ENCODE peak calls at places on chromosomes 12 and 14, in six cellular contexts. G is DMS 273 treated with DMSO at 0.1 percent for 48 hours; O is fibroblast of pulmonary artery; N is stimulated activated CD8-positive, alpha-beta memory T cell treated with anti-CD3 and anti-CD28 coated beads, Interleukin-15, amount 100 ng/mL, for 1 hour; Q is fibroblast of lung; L is WTC11. V is an unnamed sample.

GRCh38 chr12:69331846-69332684 is 16.1 kb upstream of the LYZ start:
- DNase-seq in G (no peak), Q (no peak), N (no peak), L (no peak), O (no peak), V (no peak)

GRCh38 chr14:96098309-96098998 is 59.3 kb downstream of the C14orf132 start:
- DNase-seq in G (peak; percentile 61), L (peak; percentile 79), Q (peak; percentile 53), O (peak; percentile 72), N (no peak), V (no peak)

GRCh38 chr14:22892488-22892887 is 9.5 kb downstream of the REM2 start:
- DNase-seq in N (no peak), Q (no peak), L (no peak), O (no peak), G (no peak), V (no peak)

GRCh38 chr14:91373591-91374245 is 43.9 kb downstream of the CCDC88C start:
- DNase-seq in O (no peak), N (no peak), L (no peak), G (peak; percentile 36), Q (no peak), V (no peak)

GRCh38 chr12:72271741-72272661 is at the start of gene TRHDE:
- DNase-seq in G (no peak), O (peak; percentile 25), L (peak; percentile 64), N (no peak), Q (peak; percentile 79), V (no peak)

GRCh38 chr12:117643971-117644370 is 282.5 kb upstream of the NOS1 start:
- DNase-seq in G (no peak), N (no peak), O (no peak), Q (no peak), L (no peak), V (no peak)

GRCh38 chr12:95978774-95979173 is 17.4 kb downstream of the HAL start:
- DNase-seq in O (no peak), Q (no peak), G (no peak), N (no peak), L (no peak), V (no peak)

GRCh38 chr14:68704736-68705720 is 87.8 kb downstream of the ZFP36L1 start:
- DNase-seq in N (no peak), O (peak; percentile 42), G (no peak), L (no peak), Q (peak; percentile 74), V (no peak)

GRCh38 chr14:94097091-94097490 is 13.4 kb upstream of the IFI27 start:
- DNase-seq in G (no peak), N (no peak), L (no peak), O (no peak), Q (no peak), V (no peak)

GRCh38 chr12:76391461-76391860 is 43.2 kb upstream of the BBS10 start:
- DNase-seq in O (no peak), N (no peak), G (no peak), Q (no peak), L (no peak), V (no peak)

GRCh38 chr12:72094490-72094889 is 155.8 kb downstream of the TPH2 start:
- DNase-seq in G (no peak), N (no peak), L (no peak), O (no peak), Q (no peak), V (no peak)

GRCh38 chr12:46908236-46908935 is 82.6 kb upstream of the SLC38A4 start:
- DNase-seq in L (no peak), Q (peak; percentile 43), G (no peak), N (no peak), O (peak; percentile 21), V (no peak)

GRCh38 chr12:131332224-131332623 is 378.5 kb downstream of the ADGRD1 start:
- DNase-seq in N (no peak), L (no peak), G (no peak), O (no peak), Q (no peak), V (no peak)

GRCh38 chr12:82682851-82683261 is 3.9 kb upstream of the TMTC2 start:
- DNase-seq in N (no peak), O (no peak), L (no peak), Q (no peak), G (no peak), V (no peak)

GRCh38 chr12:29455087-29455486 is 42.4 kb downstream of the OVCH1 start:
- DNase-seq in Q (no peak), G (no peak), L (no peak), O (no peak), N (no peak), V (no peak)

GRCh38 chr12:94150483-94151225 is 2.3 kb downstream of the PLXNC1 start:
- DNase-seq in L (peak; percentile 51), G (no peak), N (no peak), O (no peak), Q (no peak), V (no peak)

GRCh38 chr12:122847921-122848421 is 12.7 kb downstream of the HIP1R start:
- DNase-seq in G (no peak), O (no peak), N (no peak), Q (no peak), L (no peak), V (no peak)

GRCh38 chr12:6957151-6957701 is 6.1 kb downstream of the PTPN6 start:
- DNase-seq in O (no peak), Q (no peak), L (no peak), N (no peak), G (no peak), V (no peak)